ENCODE peak calls at places on chromosomes 3 and 15, in eight cellular contexts. Q is K562, U is HCT116, I is SK-N-SH, E is Panc1, L is A549, H is HepG2, X is GM23338. Z is an unnamed sample.
A peak's percentile ranks its signal among the peaks of the same experiment; 100 is the strongest.

GRCh38 chr3:9422712-9423424 is 25.5 kb downstream of the SETD5 start:
- DNase-seq in H (peak; percentile 98), L (peak; percentile 90), Q (peak; percentile 91), U (peak; percentile 91), X (peak; percentile 75), E (peak; percentile 85), I (peak; percentile 74), Z (peak; percentile 74)

GRCh38 chr3:179544981-179545645 is 17.6 kb upstream of the ACTL6A start:
- DNase-seq in H (no peak), X (no peak), Q (no peak), U (no peak), E (no peak), I (no peak), L (no peak), Z (no peak)

GRCh38 chr15:61750271-61751084 is 309.8 kb downstream of the VPS13C start:
- DNase-seq in Q (no peak), L (no peak), I (peak; percentile 27), E (no peak), U (no peak), H (no peak), X (no peak), Z (no peak)

GRCh38 chr3:196932600-196932999 is 9.7 kb downstream of the NCBP2 start:
- DNase-seq in I (no peak), L (no peak), Q (no peak), H (no peak), E (no peak), X (no peak), U (no peak), Z (no peak)

GRCh38 chr3:70999730-71000129 is 583.8 kb downstream of the FOXP1 start:
- DNase-seq in H (no peak), Q (no peak), X (no peak), L (no peak), I (peak; percentile 40), E (no peak), U (no peak), Z (no peak)

GRCh38 chr3:152213086-152213674 is 55.5 kb upstream of the MBNL1 start:
- DNase-seq in E (no peak), I (no peak), U (no peak), H (no peak), Q (no peak), X (no peak), L (no peak), Z (no peak)

GRCh38 chr3:46646700-46647099 is 34.4 kb downstream of the FAM240A start:
- DNase-seq in E (no peak), L (no peak), H (no peak), I (no peak), Q (no peak), X (no peak), U (no peak), Z (no peak)

GRCh38 chr15:67110958-67111864 is 45.8 kb downstream of the SMAD3 start:
- DNase-seq in I (no peak), U (no peak), H (no peak), E (no peak), Q (no peak), X (no peak), L (no peak), Z (no peak)

GRCh38 chr3:183027276-183027675 is 46.9 kb upstream of the DCUN1D1 start:
- DNase-seq in E (no peak), Q (no peak), L (no peak), X (no peak), H (no peak), U (no peak), I (no peak), Z (no peak)

GRCh38 chr3:188680189-188680588 is 491.6 kb upstream of the TPRG1 start:
- DNase-seq in U (no peak), L (no peak), X (no peak), H (no peak), E (no peak), Q (no peak), I (no peak), Z (no peak)

GRCh38 chr3:189041482-189042090 is 130.2 kb upstream of the TPRG1 start:
- DNase-seq in H (peak; percentile 58), X (peak; percentile 91), E (peak; percentile 33), U (peak; percentile 51), I (peak; percentile 9), L (peak; percentile 50), Q (peak; percentile 1), Z (peak; percentile 54)

GRCh38 chr3:42070089-42070885 is 20.9 kb upstream of the TRAK1 start:
- DNase-seq in Q (no peak), I (no peak), H (no peak), U (no peak), X (no peak), E (no peak), L (no peak), Z (no peak)

GRCh38 chr3:34863485-34863884 is 775.8 kb upstream of the ARPP21 start:
- DNase-seq in U (no peak), I (peak; percentile 62), L (no peak), H (no peak), E (no peak), X (no peak), Q (no peak), Z (no peak)

GRCh38 chr15:74422370-74422722 is 11.4 kb downstream of the SEMA7A start:
- DNase-seq in Q (no peak), H (no peak), L (no peak), U (no peak), I (no peak), X (no peak), E (no peak), Z (no peak)

GRCh38 chr15:45179221-45179985 is 8.4 kb downstream of the SHF start:
- DNase-seq in H (peak; percentile 48), U (peak; percentile 60), E (no peak), L (peak; percentile 43), Q (peak; percentile 60), I (peak; percentile 48), X (peak; percentile 84), Z (peak; percentile 32)

GRCh38 chr3:172217877-172218276 is 178.5 kb downstream of the FNDC3B start:
- DNase-seq in H (no peak), L (no peak), E (no peak), X (no peak), I (no peak), U (no peak), Q (no peak), Z (no peak)

GRCh38 chr3:55297235-55297634 is 189.9 kb downstream of the WNT5A start:
- DNase-seq in U (no peak), E (no peak), L (no peak), H (no peak), Q (no peak), X (no peak), I (no peak), Z (no peak)

GRCh38 chr3:144687862-144688261 is 716.2 kb downstream of the DIPK2A start:
- DNase-seq in Q (peak; percentile 3), I (peak; percentile 0), U (no peak), H (peak; percentile 46), X (peak; percentile 61), L (peak; percentile 18), E (no peak), Z (no peak)

GRCh38 chr3:141426404-141427034 is 58.2 kb downstream of the ZBTB38 start:
- DNase-seq in H (no peak), Q (peak; percentile 74), X (peak; percentile 52), E (no peak), I (no peak), L (peak; percentile 75), U (no peak), Z (no peak)

GRCh38 chr15:39130556-39131379 is 450.1 kb upstream of the THBS1 start:
- DNase-seq in E (no peak), X (no peak), H (no peak), I (no peak), L (no peak), U (no peak), Q (no peak), Z (no peak)

GRCh38 chr3:171023566-171023965 is 3.0 kb downstream of the SLC2A2 start:
- DNase-seq in E (no peak), L (no peak), X (no peak), H (no peak), Q (no peak), I (no peak), U (no peak), Z (no peak)

GRCh38 chr3:171026584-171027293 is at the start of gene SLC2A2:
- DNase-seq in I (no peak), Q (no peak), H (peak; percentile 58), L (no peak), X (no peak), U (no peak), E (no peak), Z (no peak)

GRCh38 chr3:171028779-171029232 is 2.3 kb upstream of the SLC2A2 start:
- DNase-seq in H (no peak), Q (no peak), I (no peak), U (no peak), E (no peak), L (no peak), X (no peak), Z (no peak)

DNA sequence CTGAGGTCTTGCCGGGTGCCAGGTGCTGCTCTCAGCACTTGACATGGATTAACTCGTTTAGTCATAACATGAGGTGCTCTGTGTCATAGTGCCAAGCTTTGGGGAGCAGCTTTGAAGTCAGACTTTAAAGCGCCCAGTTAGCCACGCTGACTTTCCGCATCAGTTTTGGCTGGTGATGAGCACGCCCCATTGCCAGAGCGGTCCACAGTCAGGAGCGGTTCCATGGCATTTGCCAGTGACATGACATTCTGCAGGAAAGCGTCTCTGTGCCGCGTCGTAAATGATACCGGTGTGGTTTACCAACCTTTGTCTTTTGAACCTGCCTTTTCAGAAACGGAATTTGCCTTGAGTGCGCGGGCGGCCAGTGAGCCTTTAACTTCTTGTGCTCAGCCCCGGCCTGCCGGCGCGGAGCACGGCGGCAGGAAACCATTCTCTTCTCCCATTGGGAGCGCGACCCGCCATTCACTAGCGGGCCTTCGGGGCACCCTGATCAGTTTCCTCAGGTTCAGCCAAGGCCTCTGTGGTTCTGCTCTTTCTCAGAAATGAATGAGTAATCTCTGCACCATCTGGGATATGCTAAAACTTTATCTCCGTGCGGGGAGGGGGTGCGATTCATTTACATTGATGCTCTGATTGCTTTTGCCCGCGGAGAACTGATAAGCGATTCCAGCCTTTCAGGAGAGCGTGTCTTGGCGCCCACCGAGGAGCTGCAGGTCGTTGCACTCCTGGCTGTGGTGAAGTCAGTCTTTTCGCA is 1.7 kb upstream of the SLC2A2 start:
- DNase-seq in I (peak; percentile 65), E (no peak), H (peak; percentile 28), L (no peak), U (no peak), X (peak; percentile 87), Q (peak; percentile 25), Z (no peak)
- H3K27ac ChIP-seq in I (peak overlapping the region; percentile 77), E (no peak overlapping the region), H (peak overlapping the region; percentile 65), L (no peak overlapping the region), U (no peak overlapping the region), X (no peak overlapping the region), Q (no peak overlapping the region), Z (no peak overlapping the region)

GRCh38 chr3:178385280-178385952 is 150.8 kb upstream of the KCNMB2 start:
- DNase-seq in U (peak; percentile 3), X (peak; percentile 61), H (peak; percentile 1), Q (peak; percentile 48), E (peak; percentile 32), L (peak; percentile 5), I (peak; percentile 52), Z (no peak)
- TF ChIP-seq REST in U (no peak), X (no peak), H (no peak), Q (no peak), E (no peak), L (no peak), I (no peak), Z (no peak)

GRCh38 chr3:47762233-47762632 is 19.5 kb downstream of the SMARCC1 start:
- DNase-seq in L (no peak), I (no peak), U (no peak), E (no peak), Q (peak; percentile 78), X (no peak), H (no peak), Z (no peak)
- H3K27ac ChIP-seq in L (no peak overlapping the region), I (no peak overlapping the region), U (no peak overlapping the region), E (no peak overlapping the region), Q (peak overlapping the region; percentile 65), X (peak overlapping the region; percentile 84), H (no peak overlapping the region), Z (no peak overlapping the region)

GRCh38 chr3:147886889-147887288 is 477.7 kb downstream of the ZIC1 start:
- DNase-seq in X (no peak), I (no peak), L (no peak), Q (no peak), U (no peak), H (no peak), E (no peak), Z (no peak)
- TF ChIP-seq REST in X (no peak), I (no peak), L (no peak), Q (no peak), U (no peak), H (no peak), E (no peak), Z (no peak)

Z was measured in HL-60.